ENCODE peak calls at places on chromosome 11, in eight cellular contexts. R is CD8-positive, alpha-beta T cell; Y is RWPE2; E is hepatocyte; S is left ventricle myocardium inferior; C is stomach; G is PC-3; M is Panc1. B is an unnamed sample.

GRCh38 chr11:130315354-130315970 is 745 bp upstream of the ZBTB44 start:
- DNase-seq in M (no peak), S (peak; percentile 18), Y (no peak), R (peak; percentile 47), E (peak; percentile 13), C (peak; percentile 48), G (no peak), B (peak; percentile 10)

GRCh38 chr11:84552791-84553190 is 1074.4 kb downstream of the DLG2 start:
- DNase-seq in C (no peak), G (no peak), M (no peak), E (no peak), R (no peak), S (no peak), Y (no peak), B (no peak)

GRCh38 chr11:72229336-72229924 is 4.9 kb downstream of the INPPL1 start:
- DNase-seq in M (no peak), C (peak; percentile 17), S (no peak), E (peak; percentile 1), R (no peak), G (no peak), Y (no peak), B (no peak)

GRCh38 chr11:61814242-61814957 is 2.4 kb downstream of the FADS1 start:
- DNase-seq in G (peak; percentile 53), M (no peak), Y (no peak), C (no peak), E (peak; percentile 41), S (no peak), R (no peak), B (no peak)

GRCh38 chr11:110529043-110529442 is 99.3 kb downstream of the FDX1 start:
- DNase-seq in S (no peak), G (peak; percentile 69), M (no peak), C (no peak), Y (no peak), R (no peak), E (no peak), B (peak; percentile 28)

GRCh38 chr11:34234086-34234740 is 123.6 kb downstream of the ABTB2 start:
- DNase-seq in S (no peak), R (peak; percentile 66), E (peak; percentile 78), G (peak; percentile 78), C (peak; percentile 58), Y (no peak), M (no peak), B (peak; percentile 58)

GRCh38 chr11:77121096-77121640 is 6.9 kb upstream of the MYO7A start:
- DNase-seq in E (no peak), Y (no peak), R (no peak), S (no peak), M (no peak), G (no peak), C (no peak), B (no peak)

GRCh38 chr11:60175860-60176275 is 7.0 kb downstream of the MS4A6A start:
- DNase-seq in G (no peak), C (no peak), Y (no peak), M (no peak), E (no peak), R (no peak), S (no peak), B (no peak)

GRCh38 chr11:117747892-117748291 is 49.1 kb downstream of the DSCAML1 start:
- DNase-seq in E (no peak), S (no peak), Y (no peak), R (no peak), G (no peak), C (no peak), M (no peak), B (no peak)

GRCh38 chr11:95768521-95768920 is 21.1 kb downstream of the FAM76B start:
- DNase-seq in M (no peak), E (no peak), C (no peak), R (no peak), Y (no peak), G (no peak), S (no peak), B (peak; percentile 19)

GRCh38 chr11:58006940-58007339 is 16.7 kb upstream of the OR9Q1 start:
- DNase-seq in E (no peak), C (no peak), S (no peak), R (no peak), Y (no peak), M (peak; percentile 7), G (peak; percentile 33), B (no peak)

DNA sequence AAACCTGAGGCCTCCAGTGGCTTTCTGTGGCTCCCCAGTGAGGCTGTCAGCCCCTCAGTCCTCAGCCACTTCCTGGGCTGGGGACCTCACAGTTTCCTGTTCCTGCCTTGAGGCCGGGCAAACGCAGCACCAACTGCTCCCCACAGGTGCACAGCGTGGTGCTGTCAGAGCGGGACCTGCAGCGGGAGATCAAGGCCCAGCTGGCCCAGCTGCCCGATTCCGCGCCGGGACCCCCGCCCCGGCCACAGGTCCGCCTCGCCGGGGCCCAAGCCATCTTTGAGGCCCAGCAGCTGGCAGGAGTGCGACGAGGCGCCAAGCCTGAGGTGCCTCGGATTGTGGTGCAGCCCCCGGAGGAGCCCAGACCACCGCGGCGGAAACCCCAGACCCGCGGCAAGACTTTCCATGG is 5.4 kb downstream of the TBC1D10C start:
- DNase-seq in C (peak; percentile 57), R (peak; percentile 71), G (no peak), Y (no peak), S (no peak), E (no peak), M (no peak), B (no peak)
- H3K4me1 ChIP-seq in C (peaks cover 43% of the 10 kb centered on the region), R (peaks cover 91% of the 10 kb centered on the region), G (no peaks in the 10 kb centered on the region), Y (no peaks in the 10 kb centered on the region), S (peaks cover 8% of the 10 kb centered on the region), E (no peaks in the 10 kb centered on the region), M (peaks cover 15% of the 10 kb centered on the region), B (no peaks in the 10 kb centered on the region)

GRCh38 chr11:859394-860131 is 16.9 kb downstream of the TSPAN4 start:
- DNase-seq in Y (no peak), G (peak; percentile 26), M (no peak), R (no peak), S (peak; percentile 81), E (peak; percentile 87), C (peak; percentile 84), B (peak; percentile 94)
- H3K4me3 ChIP-seq in Y (no peak overlapping the region), G (no peak overlapping the region), M (no peak overlapping the region), R (no peak overlapping the region), S (peak overlapping the region; percentile 39), E (no peak overlapping the region), C (peak overlapping the region; percentile 23), B (no peak overlapping the region)

DNA sequence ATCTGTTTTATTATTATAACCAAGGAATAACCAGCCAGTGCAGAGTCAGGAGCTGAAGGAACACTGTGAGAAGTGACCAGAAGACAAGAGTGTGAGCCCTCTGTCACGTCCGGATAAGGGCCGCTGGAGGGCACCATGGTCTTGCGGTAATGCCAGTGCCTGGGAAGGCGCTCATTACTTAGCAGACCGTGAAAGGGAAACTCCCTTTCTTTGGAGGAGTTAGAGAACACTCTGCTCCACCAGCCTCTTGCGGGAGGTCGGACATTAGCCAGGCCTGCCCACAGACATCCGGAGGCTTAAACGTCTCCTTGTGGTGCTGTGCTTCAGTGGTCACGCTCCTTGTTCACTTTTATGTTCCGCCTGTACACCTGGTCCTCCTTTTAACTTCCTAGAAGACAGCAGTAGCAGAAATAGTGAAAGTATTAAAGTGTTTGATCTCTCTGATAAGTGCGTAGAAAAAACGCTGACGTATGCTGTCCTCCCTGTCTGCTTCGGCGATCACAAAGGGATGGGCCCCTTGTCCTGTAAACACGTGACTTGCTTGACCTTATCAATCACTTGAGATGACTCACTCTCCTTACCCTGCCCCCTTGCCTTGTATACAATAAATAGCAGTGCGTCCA is 120.6 kb upstream of the LMO1 start:
- DNase-seq in E (peak; percentile 57), C (peak; percentile 61), Y (no peak), R (no peak), G (peak; percentile 23), S (no peak), M (no peak), B (peak; percentile 65)
- TF ChIP-seq CTCF in E (peak; percentile 24), C (no peak), Y (no peak), R (no peak), G (peak; percentile 26), S (no peak), M (no peak), B (peak; percentile 22)

GRCh38 chr11:2564588-2565440 is 120.0 kb downstream of the KCNQ1 start:
- DNase-seq in S (peak; percentile 13), M (no peak), C (no peak), Y (no peak), R (no peak), E (no peak), G (no peak), B (no peak)

GRCh38 chr11:2567026-2567671 is 122.3 kb downstream of the KCNQ1 start:
- DNase-seq in G (no peak), C (no peak), M (no peak), R (no peak), Y (no peak), E (no peak), S (no peak), B (no peak)

GRCh38 chr11:2564008-2564530 is 119.3 kb downstream of the KCNQ1 start:
- DNase-seq in M (no peak), R (no peak), G (no peak), S (peak; percentile 9), E (no peak), Y (no peak), C (no peak), B (no peak)

GRCh38 chr11:2566223-2567025 is 121.6 kb downstream of the KCNQ1 start:
- DNase-seq in M (no peak), S (peak; percentile 13), Y (peak; percentile 60), G (no peak), R (no peak), C (peak; percentile 68), E (no peak), B (peak; percentile 22)

GRCh38 chr11:2565447-2566222 is 120.8 kb downstream of the KCNQ1 start:
- DNase-seq in M (no peak), R (no peak), G (no peak), E (no peak), Y (no peak), C (no peak), S (peak; percentile 12), B (no peak)
- H3K4me1 ChIP-seq in M (no peaks in the 10 kb centered on the region), R (no peaks in the 10 kb centered on the region), G (no peaks in the 10 kb centered on the region), E (peaks cover 21% of the 10 kb centered on the region), Y (no peaks in the 10 kb centered on the region), C (peaks cover 39% of the 10 kb centered on the region), S (peaks cover 12% of the 10 kb centered on the region), B (peaks cover 6% of the 10 kb centered on the region)

DNA sequence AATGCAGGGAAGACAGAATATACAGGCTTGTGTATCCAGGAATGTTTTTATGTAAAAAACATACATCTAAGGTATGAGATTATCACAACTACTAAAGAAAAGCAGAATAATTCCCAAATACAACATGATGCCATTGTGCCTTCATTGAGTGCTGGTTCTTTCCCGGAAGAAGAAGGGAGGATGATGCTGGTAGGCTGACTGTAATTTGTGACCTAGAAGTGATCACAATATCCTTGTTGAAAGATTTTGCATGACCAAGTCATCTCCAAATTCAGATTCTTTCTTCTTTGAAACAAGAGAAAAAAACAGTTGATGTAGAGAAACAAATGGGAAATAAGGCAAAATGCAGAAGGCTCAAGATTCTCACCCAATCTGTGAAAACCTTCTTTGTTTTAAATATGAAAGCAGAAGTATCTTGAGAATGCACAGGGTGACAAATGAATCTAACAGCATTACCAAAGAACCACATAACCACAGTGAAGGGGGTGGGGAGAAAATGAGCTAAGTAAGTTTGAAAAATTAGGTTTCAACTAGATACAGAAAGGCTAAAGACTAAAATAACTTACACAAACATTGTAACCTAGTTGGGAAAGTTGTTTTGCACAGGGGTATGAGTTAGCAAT is 20.4 kb downstream of the MRE11 start:
- DNase-seq in G (no peak), S (no peak), C (no peak), R (no peak), Y (no peak), E (no peak), M (no peak), B (no peak)
- H3K4me3 ChIP-seq in G (no peak overlapping the region), S (no peak overlapping the region), C (no peak overlapping the region), R (no peak overlapping the region), Y (no peak overlapping the region), E (no peak overlapping the region), M (no peak overlapping the region), B (no peak overlapping the region)